ENCODE peak calls at places on chromosomes 5 and 9, in four cellular contexts. F is NCI-H774; P is T-helper 1 cell; T is stimulated activated naive CD4-positive, alpha-beta T cell. R is an unnamed sample.

GRCh38 chr9:129281506-129282145 is 103.6 kb upstream of the IER5L start:
- DNase-seq in F (no peak), P (no peak), T (no peak), R (no peak)

GRCh38 chr5:83474986-83475385 is 3.4 kb downstream of the VCAN start:
- DNase-seq in F (no peak), P (no peak), T (no peak), R (no peak)

GRCh38 chr5:138110266-138110963 is 26.6 kb downstream of the WNT8A start:
- DNase-seq in F (no peak), P (no peak), T (no peak), R (no peak)

GRCh38 chr9:85898288-85898802 is 42.6 kb upstream of the NAA35 start:
- DNase-seq in F (no peak), P (no peak), T (no peak), R (no peak)

GRCh38 chr5:87398981-87399616 is 13.6 kb downstream of the CCNH start:
- DNase-seq in F (no peak), P (no peak), T (no peak), R (no peak)

GRCh38 chr9:113996531-113997001 is 81.5 kb downstream of the AMBP start:
- DNase-seq in F (no peak), P (no peak), T (no peak), R (no peak)

GRCh38 chr9:96484521-96484931 is 34.6 kb downstream of the HABP4 start:
- DNase-seq in F (no peak), P (peak), T (no peak), R (no peak)

GRCh38 chr5:142924135-142924883 is 154.1 kb downstream of the ARHGAP26 start:
- DNase-seq in F (no peak), P (peak), T (no peak), R (no peak)

GRCh38 chr5:137563301-137563645 is 64.1 kb upstream of the SPOCK1 start:
- DNase-seq in F (peak), P (no peak), T (no peak), R (no peak)

GRCh38 chr5:58745350-58745749 is 162.5 kb downstream of the RAB3C start:
- DNase-seq in F (no peak), P (no peak), T (no peak), R (no peak)

GRCh38 chr5:149338364-149338763 is 6.9 kb upstream of the GRPEL2 start:
- DNase-seq in F (peak), P (no peak), T (no peak), R (no peak)

GRCh38 chr5:72282878-72283277 is 37.2 kb downstream of the MRPS27 start:
- DNase-seq in F (no peak), P (no peak), T (no peak), R (no peak)

GRCh38 chr5:160899735-160900134 is 47.7 kb upstream of the ATP10B start:
- DNase-seq in F (no peak), P (no peak), T (no peak), R (no peak)

GRCh38 chr9:102205251-102205650 is 466.8 kb upstream of the GRIN3A start:
- DNase-seq in F (no peak), P (no peak), T (no peak), R (no peak)

GRCh38 chr9:91198405-91198804 is 163.3 kb downstream of the AUH start:
- DNase-seq in F (no peak), P (no peak), T (no peak), R (no peak)